ENCODE peak calls at places on chromosomes 2 and 18, in five cellular contexts. One of them, this sample, is unnamed.

GRCh38 chr2:43100883-43101662 is 125.3 kb downstream of the ZFP36L2 start:
- DNase-seq in stomach: peak
- DNase-seq in right lobe of liver: no peak
- DNase-seq in tibial nerve: no peak
- DNase-seq in A549: no peak
- DNase-seq in this sample: peak

GRCh38 chr2:44531289-44531688 is 169.5 kb downstream of the CAMKMT start:
- DNase-seq in stomach: no peak
- DNase-seq in right lobe of liver: no peak
- DNase-seq in tibial nerve: no peak
- DNase-seq in A549: no peak
- DNase-seq in this sample: no peak

GRCh38 chr2:105443610-105444598 is 45.1 kb upstream of the FHL2 start:
- DNase-seq in stomach: no peak
- DNase-seq in right lobe of liver: no peak
- DNase-seq in tibial nerve: no peak
- DNase-seq in A549: no peak
- DNase-seq in this sample: no peak

GRCh38 chr2:164514491-164514890 is 106.8 kb downstream of the GRB14 start:
- DNase-seq in stomach: no peak
- DNase-seq in right lobe of liver: no peak
- DNase-seq in tibial nerve: no peak
- DNase-seq in A549: peak
- DNase-seq in this sample: peak

GRCh38 chr2:109255594-109255993 is 126.6 kb downstream of the SH3RF3 start:
- DNase-seq in stomach: no peak
- DNase-seq in right lobe of liver: peak
- DNase-seq in tibial nerve: no peak
- DNase-seq in A549: no peak
- DNase-seq in this sample: no peak

GRCh38 chr2:24731923-24732322 is 61.3 kb downstream of the PTRHD1 start:
- DNase-seq in stomach: no peak
- DNase-seq in right lobe of liver: no peak
- DNase-seq in tibial nerve: no peak
- DNase-seq in A549: no peak
- DNase-seq in this sample: no peak

GRCh38 chr2:21422050-21422449 is 298.3 kb downstream of the TDRD15 start:
- DNase-seq in stomach: no peak
- DNase-seq in right lobe of liver: no peak
- DNase-seq in tibial nerve: no peak
- DNase-seq in A549: peak
- DNase-seq in this sample: no peak

GRCh38 chr2:83827618-83828017 is 631.5 kb downstream of the SUCLG1 start:
- DNase-seq in stomach: no peak
- DNase-seq in right lobe of liver: no peak
- DNase-seq in tibial nerve: no peak
- DNase-seq in A549: no peak
- DNase-seq in this sample: no peak

GRCh38 chr2:43323810-43324588 is 97.6 kb upstream of the ZFP36L2 start:
- DNase-seq in stomach: no peak
- DNase-seq in right lobe of liver: no peak
- DNase-seq in tibial nerve: peak
- DNase-seq in A549: no peak
- DNase-seq in this sample: peak

GRCh38 chr18:12422936-12423335 is 15.2 kb downstream of the PRELID3A start:
- DNase-seq in stomach: no peak
- DNase-seq in right lobe of liver: no peak
- DNase-seq in tibial nerve: no peak
- DNase-seq in A549: peak
- DNase-seq in this sample: no peak

GRCh38 chr2:39737661-39738060 is 41.4 kb downstream of the THUMPD2 start:
- DNase-seq in stomach: no peak
- DNase-seq in right lobe of liver: no peak
- DNase-seq in tibial nerve: no peak
- DNase-seq in A549: no peak
- DNase-seq in this sample: no peak

GRCh38 chr18:28718696-28719095 is 541.8 kb upstream of the CDH2 start:
- DNase-seq in stomach: no peak
- DNase-seq in right lobe of liver: no peak
- DNase-seq in tibial nerve: no peak
- DNase-seq in A549: no peak
- DNase-seq in this sample: no peak

GRCh38 chr2:190119257-190119656 is 56.7 kb upstream of the MSTN start:
- DNase-seq in stomach: no peak
- DNase-seq in right lobe of liver: peak
- DNase-seq in tibial nerve: no peak
- DNase-seq in A549: no peak
- DNase-seq in this sample: no peak

GRCh38 chr2:183204397-183204796 is 80.2 kb downstream of the NUP35 start:
- DNase-seq in stomach: no peak
- DNase-seq in right lobe of liver: no peak
- DNase-seq in tibial nerve: no peak
- DNase-seq in A549: no peak
- DNase-seq in this sample: no peak

GRCh38 chr2:189347540-189347939 is 93.7 kb upstream of the WDR75 start:
- DNase-seq in stomach: no peak
- DNase-seq in right lobe of liver: peak
- DNase-seq in tibial nerve: peak
- DNase-seq in A549: peak
- DNase-seq in this sample: no peak

GRCh38 chr18:49613741-49614151 is 51.9 kb downstream of the LIPG start:
- DNase-seq in stomach: no peak
- DNase-seq in right lobe of liver: no peak
- DNase-seq in tibial nerve: no peak
- DNase-seq in A549: no peak
- DNase-seq in this sample: no peak

GRCh38 chr2:70732736-70733427 is 35.1 kb downstream of the ADD2 start:
- DNase-seq in stomach: no peak
- DNase-seq in right lobe of liver: no peak
- DNase-seq in tibial nerve: no peak
- DNase-seq in A549: no peak
- DNase-seq in this sample: no peak

GRCh38 chr2:197309369-197310231 is 980 bp downstream of the ANKRD44 start:
- DNase-seq in stomach: peak
- DNase-seq in right lobe of liver: peak
- DNase-seq in tibial nerve: no peak
- DNase-seq in A549: no peak
- DNase-seq in this sample: no peak

DNA sequence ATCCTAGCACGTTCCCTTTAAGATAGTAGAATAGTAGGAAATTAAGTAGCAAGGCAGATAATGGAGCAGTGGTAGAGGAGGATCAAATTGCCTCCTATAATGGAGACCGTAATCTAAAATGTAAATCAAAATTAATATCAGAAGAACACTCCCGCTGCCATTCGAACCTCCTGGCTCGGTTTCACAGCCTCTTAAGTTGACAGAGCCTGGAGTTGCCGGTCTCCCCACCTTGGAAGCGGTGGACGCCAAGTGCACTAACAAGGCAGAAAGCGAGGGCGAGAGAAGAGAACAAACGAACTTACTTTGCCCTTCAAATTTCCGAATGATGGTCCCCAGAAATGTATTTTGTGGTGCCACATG is 446 bp downstream of the KCNH7 start:
- DNase-seq in stomach: no peak
- DNase-seq in right lobe of liver: no peak
- DNase-seq in tibial nerve: no peak
- DNase-seq in A549: no peak
- DNase-seq in this sample: peak
- H3K4me3 ChIP-seq in stomach: peak
- H3K4me3 ChIP-seq in right lobe of liver: no peak
- H3K4me3 ChIP-seq in tibial nerve: peak
- H3K4me3 ChIP-seq in A549: peak
- H3K4me3 ChIP-seq in this sample: no peak

GRCh38 chr18:63273170-63273925 is 46.2 kb downstream of the BCL2 start:
- DNase-seq in stomach: no peak
- DNase-seq in right lobe of liver: no peak
- DNase-seq in tibial nerve: no peak
- DNase-seq in A549: no peak
- DNase-seq in this sample: no peak
- TF ChIP-seq POLR2A in stomach: no peak
- TF ChIP-seq POLR2A in right lobe of liver: no peak
- TF ChIP-seq POLR2A in tibial nerve: no peak
- TF ChIP-seq POLR2A in A549: no peak
- TF ChIP-seq POLR2A in this sample: no peak

GRCh38 chr2:143261986-143262784 is 133.0 kb downstream of the ARHGAP15 start:
- DNase-seq in stomach: no peak
- DNase-seq in right lobe of liver: no peak
- DNase-seq in tibial nerve: no peak
- DNase-seq in A549: no peak
- DNase-seq in this sample: no peak
- H3K27ac ChIP-seq in stomach: peak
- H3K27ac ChIP-seq in right lobe of liver: no peak
- H3K27ac ChIP-seq in tibial nerve: no peak
- H3K27ac ChIP-seq in A549: no peak
- H3K27ac ChIP-seq in this sample: no peak

DNA sequence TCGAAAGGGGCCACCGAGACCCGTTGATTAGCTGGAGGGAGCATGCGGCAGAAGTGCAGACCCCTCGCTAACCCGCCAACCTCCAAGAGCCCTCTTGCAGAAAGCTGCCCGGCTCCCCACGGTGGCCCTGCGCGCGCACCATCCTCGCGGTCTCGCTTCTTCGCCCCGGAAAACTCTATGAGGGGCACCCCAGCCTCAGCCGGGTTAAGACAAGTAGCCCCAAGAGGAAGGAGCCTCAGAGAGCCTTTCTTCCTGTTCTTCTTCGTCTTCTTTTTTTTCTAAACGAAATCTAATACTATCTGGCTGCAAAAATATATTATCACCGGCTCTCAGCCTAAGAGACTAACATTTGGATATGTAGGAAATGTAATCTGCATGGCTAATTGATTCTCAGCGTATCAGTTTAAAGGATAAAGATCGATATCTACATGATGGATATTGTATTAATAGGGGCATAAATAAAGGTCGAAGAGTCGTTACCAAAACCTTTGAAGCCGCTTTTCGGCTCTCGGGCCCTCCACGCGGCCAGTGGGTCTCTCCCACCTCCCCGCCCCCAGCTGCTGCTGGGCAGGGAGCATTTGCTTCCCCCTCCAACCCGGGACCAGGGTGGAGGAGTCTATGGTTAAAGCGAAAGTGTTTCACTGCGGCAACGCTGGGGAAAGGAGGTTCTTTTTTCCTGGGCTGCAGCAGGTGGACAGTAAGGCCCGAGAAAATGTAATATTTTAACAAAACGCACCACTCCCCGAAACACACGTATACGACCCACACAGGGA is 6.1 kb upstream of the PAX3 start:
- DNase-seq in stomach: no peak
- DNase-seq in right lobe of liver: no peak
- DNase-seq in tibial nerve: no peak
- DNase-seq in A549: no peak
- DNase-seq in this sample: no peak
- H3K4me3 ChIP-seq in stomach: peak
- H3K4me3 ChIP-seq in right lobe of liver: peak
- H3K4me3 ChIP-seq in tibial nerve: peak
- H3K4me3 ChIP-seq in A549: peak
- H3K4me3 ChIP-seq in this sample: peak

DNA sequence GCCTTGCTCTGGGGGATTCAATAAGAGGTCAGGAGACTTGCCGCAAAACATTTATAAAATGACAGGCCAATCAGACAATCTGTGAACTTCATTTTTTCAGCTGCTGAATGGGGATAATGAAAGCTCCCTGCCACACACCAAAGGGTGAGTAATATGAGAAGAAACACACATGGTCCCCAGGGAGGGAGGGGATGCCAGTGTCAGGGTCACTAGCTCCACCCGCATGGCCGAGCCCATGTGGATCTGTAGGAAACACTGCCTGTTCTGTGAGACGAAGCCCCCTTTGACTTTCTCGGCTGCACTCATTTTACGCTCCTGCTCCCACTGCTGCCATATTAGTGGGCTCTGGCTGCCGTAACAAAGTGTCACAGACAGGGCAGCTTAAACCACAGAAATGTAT is 521.0 kb upstream of the RAB6C start:
- DNase-seq in stomach: no peak
- DNase-seq in right lobe of liver: no peak
- DNase-seq in tibial nerve: no peak
- DNase-seq in A549: no peak
- DNase-seq in this sample: no peak
- TF ChIP-seq POLR2A in stomach: no peak
- TF ChIP-seq POLR2A in right lobe of liver: no peak
- TF ChIP-seq POLR2A in tibial nerve: no peak
- TF ChIP-seq POLR2A in A549: no peak
- TF ChIP-seq POLR2A in this sample: no peak

GRCh38 chr2:239815638-239816035 is 209.5 kb downstream of the NDUFA10 start:
- DNase-seq in stomach: no peak
- DNase-seq in right lobe of liver: no peak
- DNase-seq in tibial nerve: no peak
- DNase-seq in A549: peak
- DNase-seq in this sample: no peak

GRCh38 chr2:239811806-239812560 is 213.2 kb downstream of the NDUFA10 start:
- DNase-seq in stomach: no peak
- DNase-seq in right lobe of liver: peak
- DNase-seq in tibial nerve: no peak
- DNase-seq in A549: no peak
- DNase-seq in this sample: no peak

GRCh38 chr2:239814917-239815637 is 210.1 kb downstream of the NDUFA10 start:
- DNase-seq in stomach: no peak
- DNase-seq in right lobe of liver: peak
- DNase-seq in tibial nerve: no peak
- DNase-seq in A549: no peak
- DNase-seq in this sample: no peak

GRCh38 chr2:239814136-239814916 is 210.8 kb downstream of the NDUFA10 start:
- DNase-seq in stomach: no peak
- DNase-seq in right lobe of liver: peak
- DNase-seq in tibial nerve: no peak
- DNase-seq in A549: no peak
- DNase-seq in this sample: peak

GRCh38 chr2:239813261-239814135 is 211.6 kb downstream of the NDUFA10 start:
- DNase-seq in stomach: no peak
- DNase-seq in right lobe of liver: peak
- DNase-seq in tibial nerve: no peak
- DNase-seq in A549: no peak
- DNase-seq in this sample: peak
- H3K27ac ChIP-seq in stomach: peak
- H3K27ac ChIP-seq in right lobe of liver: no peak
- H3K27ac ChIP-seq in tibial nerve: peak
- H3K27ac ChIP-seq in A549: no peak
- H3K27ac ChIP-seq in this sample: peak

DNA sequence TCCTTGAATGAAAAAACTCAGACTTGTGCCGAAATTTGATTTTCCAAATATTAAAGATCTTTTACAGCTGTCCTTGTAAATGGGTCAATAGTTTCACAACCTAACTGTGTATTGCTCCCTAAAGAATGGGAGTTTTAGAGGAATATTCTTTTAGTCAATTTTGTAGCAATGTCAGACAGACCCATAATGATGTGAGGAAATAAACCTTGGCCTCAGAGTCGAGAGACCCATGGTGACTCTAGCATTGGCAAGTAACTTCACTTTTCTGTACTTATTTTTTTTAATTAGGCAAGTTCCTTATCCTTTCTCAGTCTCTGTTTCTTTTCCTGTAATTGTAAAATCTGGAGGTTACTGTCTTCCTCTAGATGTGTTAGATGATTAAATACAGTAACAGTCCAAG is 466.9 kb downstream of the TNS1 start:
- DNase-seq in stomach: no peak
- DNase-seq in right lobe of liver: no peak
- DNase-seq in tibial nerve: no peak
- DNase-seq in A549: no peak
- DNase-seq in this sample: no peak
- H3K4me3 ChIP-seq in stomach: no peak
- H3K4me3 ChIP-seq in right lobe of liver: no peak
- H3K4me3 ChIP-seq in tibial nerve: no peak
- H3K4me3 ChIP-seq in A549: no peak
- H3K4me3 ChIP-seq in this sample: no peak

This sample was measured in breast epithelium.